ENCODE peak calls at places on chromosomes 3 and 15, in seven cellular contexts. W is M059J; A is NCI-H2081; H is activated naive CD8-positive, alpha-beta T cell treated with anti-CD3 and anti-CD28 coated beads, Interleukin-2, amount 50 U/mL, for 24 hours; E is T1000; G is DMS153; M is activated CD4-positive, CD25-positive, alpha-beta regulatory T cell. D is an unnamed sample.

GRCh38 chr15:78076231-78077052 is 1.1 kb downstream of the TBC1D2B start:
- DNase-seq in H (no peak), G (no peak), A (no peak), E (no peak), W (peak; percentile 25), M (no peak), D (no peak)

GRCh38 chr3:139292933-139293664 is 50.7 kb upstream of the MRPS22 start:
- DNase-seq in H (no peak), M (no peak), G (no peak), E (no peak), W (peak; percentile 91), A (no peak), D (no peak)

GRCh38 chr3:133444071-133444774 is 44.4 kb downstream of the BFSP2 start:
- DNase-seq in H (no peak), M (no peak), E (no peak), W (peak; percentile 65), G (peak; percentile 91), A (peak; percentile 67), D (peak; percentile 90)

GRCh38 chr3:11364181-11364580 is 92.0 kb downstream of the ATG7 start:
- DNase-seq in W (no peak), A (no peak), E (no peak), H (no peak), G (no peak), M (no peak), D (no peak)

GRCh38 chr3:32510075-32510724 is 7.5 kb upstream of the CMTM6 start:
- DNase-seq in G (peak; percentile 10), W (peak; percentile 66), H (peak; percentile 59), A (peak; percentile 39), M (peak; percentile 2), E (peak; percentile 16), D (no peak)

GRCh38 chr15:43511012-43511885 is 6.2 kb upstream of the MAP1A start:
- DNase-seq in H (peak; percentile 27), W (peak; percentile 55), G (no peak), M (no peak), A (peak; percentile 36), E (no peak), D (peak; percentile 24)

GRCh38 chr3:103919327-103919726 is 1447.4 kb upstream of the ALCAM start:
- DNase-seq in G (no peak), E (no peak), M (no peak), H (no peak), W (peak; percentile 3), A (no peak), D (no peak)

GRCh38 chr3:187292186-187292585 is 649 bp upstream of the MASP1 start:
- DNase-seq in G (no peak), H (no peak), W (no peak), A (no peak), M (no peak), E (no peak), D (no peak)

GRCh38 chr3:57434041-57434440 is 110.1 kb downstream of the DNAH12 start:
- DNase-seq in W (peak; percentile 51), G (no peak), A (peak; percentile 2), H (no peak), M (no peak), E (no peak), D (peak; percentile 6)

GRCh38 chr15:90968434-90968833 is 13.8 kb downstream of the RCCD1 start:
- DNase-seq in A (no peak), H (no peak), E (no peak), W (no peak), G (no peak), M (no peak), D (no peak)

GRCh38 chr3:69084668-69085542 is at the start of gene ARL6IP5:
- DNase-seq in A (peak; percentile 69), G (peak; percentile 58), E (peak; percentile 87), W (peak; percentile 84), M (peak; percentile 68), H (peak; percentile 90), D (peak; percentile 81)

GRCh38 chr3:10286596-10287295 is 6.0 kb downstream of the GHRL start:
- DNase-seq in A (peak; percentile 56), H (no peak), W (peak; percentile 81), G (no peak), E (no peak), M (no peak), D (no peak)

GRCh38 chr15:84099181-84099580 is 136.4 kb upstream of the GOLGA6L4 start:
- DNase-seq in E (no peak), H (no peak), A (no peak), M (no peak), G (no peak), W (no peak), D (no peak)

GRCh38 chr3:12328132-12328915 is 39.5 kb downstream of the PPARG start:
- DNase-seq in H (no peak), A (no peak), E (no peak), M (no peak), G (no peak), W (no peak), D (no peak)

GRCh38 chr3:143859465-143860203 is 11.4 kb upstream of the SLC9A9 start:
- DNase-seq in W (no peak), M (no peak), G (no peak), E (no peak), A (no peak), H (no peak), D (no peak)

GRCh38 chr3:73453676-73454075 is 171.1 kb downstream of the PDZRN3 start:
- DNase-seq in A (no peak), H (no peak), M (no peak), W (peak; percentile 1), G (no peak), E (no peak), D (no peak)

GRCh38 chr3:131794766-131795381 is 239.9 kb downstream of the CPNE4 start:
- DNase-seq in E (no peak), G (peak; percentile 45), W (peak; percentile 47), A (peak; percentile 42), M (no peak), H (peak; percentile 12), D (peak; percentile 32)

GRCh38 chr3:87867001-87867400 is 191.8 kb downstream of the CGGBP1 start:
- DNase-seq in H (no peak), G (no peak), A (no peak), W (no peak), M (no peak), E (no peak), D (no peak)

GRCh38 chr3:157705258-157705657 is 202.0 kb upstream of the VEPH1 start:
- DNase-seq in M (no peak), A (no peak), G (no peak), W (no peak), E (no peak), H (no peak), D (no peak)

GRCh38 chr3:113828605-113829004 is 10.0 kb upstream of the GRAMD1C start:
- DNase-seq in W (no peak), G (no peak), A (no peak), M (no peak), H (no peak), E (no peak), D (no peak)

GRCh38 chr3:9902372-9903237 is at the start of gene IL17RE:
- DNase-seq in A (no peak), M (no peak), W (no peak), E (no peak), G (no peak), H (peak; percentile 22), D (peak; percentile 61)

GRCh38 chr3:113634782-113635474 is 61.5 kb downstream of the USF3 start:
- DNase-seq in E (no peak), M (no peak), A (no peak), G (no peak), W (no peak), H (no peak), D (no peak)

GRCh38 chr15:40493089-40493840 is 22.5 kb downstream of the CHST14 start:
- DNase-seq in A (no peak), E (no peak), G (no peak), H (peak; percentile 60), M (peak; percentile 37), W (peak; percentile 76), D (no peak)

GRCh38 chr3:41120461-41120860 is 78.8 kb upstream of the CTNNB1 start:
- DNase-seq in A (no peak), H (no peak), E (no peak), M (no peak), G (no peak), W (no peak), D (no peak)

GRCh38 chr3:52110502-52110901 is 43.7 kb downstream of the POC1A start:
- DNase-seq in M (no peak), W (no peak), H (no peak), A (no peak), E (no peak), G (no peak), D (no peak)

GRCh38 chr15:44580105-44580504 is 43.2 kb downstream of the EIF3J start:
- DNase-seq in A (no peak), G (no peak), E (no peak), H (no peak), M (no peak), W (no peak), D (no peak)

GRCh38 chr15:80823995-80824394 is 44.8 kb downstream of the CEMIP start:
- DNase-seq in A (no peak), G (no peak), H (no peak), E (no peak), W (no peak), M (no peak), D (no peak)

GRCh38 chr3:160612386-160613115 is 47.2 kb upstream of the KPNA4 start:
- DNase-seq in H (no peak), M (no peak), E (no peak), A (no peak), G (no peak), W (no peak), D (no peak)

GRCh38 chr15:36831915-36832310 is 252.5 kb downstream of the CDIN1 start:
- DNase-seq in M (no peak), E (no peak), A (peak; percentile 66), H (no peak), G (no peak), W (peak; percentile 58), D (no peak)

GRCh38 chr3:191414732-191415131 is 46.2 kb upstream of the PYDC2 start:
- DNase-seq in H (no peak), W (no peak), G (no peak), E (no peak), A (no peak), M (no peak), D (no peak)

GRCh38 chr3:185236969-185237368 is 16.9 kb downstream of the EHHADH start:
- DNase-seq in A (no peak), E (no peak), G (no peak), W (no peak), M (no peak), H (no peak), D (no peak)

GRCh38 chr15:78978601-78979179 is 33.8 kb upstream of the CTSH start:
- DNase-seq in G (no peak), M (no peak), A (no peak), H (no peak), E (no peak), W (no peak), D (no peak)

GRCh38 chr3:165256554-165256953 is 60.4 kb upstream of the SLITRK3 start:
- DNase-seq in W (no peak), M (no peak), H (no peak), E (no peak), A (no peak), G (no peak), D (no peak)

GRCh38 chr3:31358473-31359075 is 174.2 kb upstream of the STT3B start:
- DNase-seq in G (no peak), E (no peak), H (no peak), M (no peak), W (no peak), A (no peak), D (no peak)

GRCh38 chr15:72086920-72087648 is 30.9 kb downstream of the MYO9A start:
- DNase-seq in A (no peak), H (no peak), M (no peak), E (no peak), W (no peak), G (no peak), D (no peak)

GRCh38 chr3:83971693-83972092 is 987.1 kb upstream of the CADM2 start:
- DNase-seq in W (no peak), H (no peak), A (no peak), E (no peak), G (no peak), M (no peak), D (no peak)

GRCh38 chr15:93980149-93980911 is 251.0 kb upstream of the MCTP2 start:
- DNase-seq in H (no peak), W (no peak), M (no peak), E (no peak), A (no peak), G (no peak), D (no peak)